ENCODE peak calls at places on chromosome 6, in five cellular contexts. One of them, this sample, is unnamed.

GRCh38 chr6:42394151-42394550 is 57.6 kb downstream of the TRERF1 start:
- DNase-seq in type B pancreatic cell: no peak
- DNase-seq in Calu3: no peak
- DNase-seq in A549: no peak
- DNase-seq in NCI-H345: no peak
- DNase-seq in this sample: no peak

GRCh38 chr6:143248359-143248758 is 187.7 kb downstream of the AIG1 start:
- DNase-seq in type B pancreatic cell: no peak
- DNase-seq in Calu3: no peak
- DNase-seq in A549: no peak
- DNase-seq in NCI-H345: no peak
- DNase-seq in this sample: no peak

GRCh38 chr6:11272491-11273192 is 40.2 kb upstream of the NEDD9 start:
- DNase-seq in type B pancreatic cell: no peak
- DNase-seq in Calu3: no peak
- DNase-seq in A549: peak; percentile 69
- DNase-seq in NCI-H345: peak; percentile 0
- DNase-seq in this sample: no peak

GRCh38 chr6:119322715-119323350 is 26.7 kb downstream of the MAN1A1 start:
- DNase-seq in type B pancreatic cell: no peak
- DNase-seq in Calu3: no peak
- DNase-seq in A549: no peak
- DNase-seq in NCI-H345: no peak
- DNase-seq in this sample: no peak

GRCh38 chr6:159089909-159090308 is 45.1 kb upstream of the TAGAP start:
- DNase-seq in type B pancreatic cell: no peak
- DNase-seq in Calu3: no peak
- DNase-seq in A549: no peak
- DNase-seq in NCI-H345: no peak
- DNase-seq in this sample: no peak

GRCh38 chr6:17086469-17086868 is 15.4 kb upstream of the STMND1 start:
- DNase-seq in type B pancreatic cell: no peak
- DNase-seq in Calu3: peak; percentile 66
- DNase-seq in A549: peak; percentile 66
- DNase-seq in NCI-H345: no peak
- DNase-seq in this sample: no peak

GRCh38 chr6:108260126-108260808 is 573 bp downstream of the SNX3 start:
- DNase-seq in type B pancreatic cell: peak; percentile 73
- DNase-seq in Calu3: peak; percentile 18
- DNase-seq in A549: peak; percentile 27
- DNase-seq in NCI-H345: peak; percentile 54
- DNase-seq in this sample: no peak

GRCh38 chr6:53359843-53360834 is 11.4 kb upstream of the ELOVL5 start:
- DNase-seq in type B pancreatic cell: no peak
- DNase-seq in Calu3: no peak
- DNase-seq in A549: peak; percentile 32
- DNase-seq in NCI-H345: no peak
- DNase-seq in this sample: no peak

GRCh38 chr6:7706269-7706668 is 19.6 kb upstream of the BMP6 start:
- DNase-seq in type B pancreatic cell: no peak
- DNase-seq in Calu3: no peak
- DNase-seq in A549: no peak
- DNase-seq in NCI-H345: no peak
- DNase-seq in this sample: no peak

GRCh38 chr6:13285705-13286104 is 42.6 kb downstream of the TBC1D7 start:
- DNase-seq in type B pancreatic cell: no peak
- DNase-seq in Calu3: no peak
- DNase-seq in A549: no peak
- DNase-seq in NCI-H345: no peak
- DNase-seq in this sample: no peak

GRCh38 chr6:16126881-16127280 is 2.0 kb upstream of the MYLIP start:
- DNase-seq in type B pancreatic cell: no peak
- DNase-seq in Calu3: no peak
- DNase-seq in A549: no peak
- DNase-seq in NCI-H345: no peak
- DNase-seq in this sample: no peak

GRCh38 chr6:98036344-98036743 is 753.3 kb upstream of the MMS22L start:
- DNase-seq in type B pancreatic cell: no peak
- DNase-seq in Calu3: no peak
- DNase-seq in A549: no peak
- DNase-seq in NCI-H345: no peak
- DNase-seq in this sample: no peak

GRCh38 chr6:38806833-38807232 is 91.7 kb downstream of the DNAH8 start:
- DNase-seq in type B pancreatic cell: no peak
- DNase-seq in Calu3: peak; percentile 47
- DNase-seq in A549: no peak
- DNase-seq in NCI-H345: no peak
- DNase-seq in this sample: no peak

GRCh38 chr6:68633654-68634502 is 1.2 kb upstream of the ADGRB3 start:
- DNase-seq in type B pancreatic cell: no peak
- DNase-seq in Calu3: no peak
- DNase-seq in A549: no peak
- DNase-seq in NCI-H345: no peak
- DNase-seq in this sample: no peak

GRCh38 chr6:137808191-137808590 is 58.9 kb upstream of the TNFAIP3 start:
- DNase-seq in type B pancreatic cell: no peak
- DNase-seq in Calu3: no peak
- DNase-seq in A549: peak; percentile 19
- DNase-seq in NCI-H345: no peak
- DNase-seq in this sample: no peak

GRCh38 chr6:79167931-79168694 is 66.4 kb downstream of the HMGN3 start:
- DNase-seq in type B pancreatic cell: no peak
- DNase-seq in Calu3: no peak
- DNase-seq in A549: no peak
- DNase-seq in NCI-H345: no peak
- DNase-seq in this sample: no peak

GRCh38 chr6:107786709-107787588 is 37.2 kb downstream of the SCML4 start:
- DNase-seq in type B pancreatic cell: no peak
- DNase-seq in Calu3: no peak
- DNase-seq in A549: no peak
- DNase-seq in NCI-H345: no peak
- DNase-seq in this sample: peak; percentile 48

GRCh38 chr6:23420659-23421350 is 705.2 kb upstream of the NRSN1 start:
- DNase-seq in type B pancreatic cell: no peak
- DNase-seq in Calu3: no peak
- DNase-seq in A549: no peak
- DNase-seq in NCI-H345: no peak
- DNase-seq in this sample: no peak

GRCh38 chr6:110589865-110590513 is 113.6 kb upstream of the SLC22A16 start:
- DNase-seq in type B pancreatic cell: no peak
- DNase-seq in Calu3: no peak
- DNase-seq in A549: no peak
- DNase-seq in NCI-H345: no peak
- DNase-seq in this sample: no peak

GRCh38 chr6:43578748-43579147 is 2.8 kb downstream of the POLH start:
- DNase-seq in type B pancreatic cell: no peak
- DNase-seq in Calu3: no peak
- DNase-seq in A549: no peak
- DNase-seq in NCI-H345: no peak
- DNase-seq in this sample: no peak

GRCh38 chr6:25013249-25013648 is 77.5 kb upstream of the RIPOR2 start:
- DNase-seq in type B pancreatic cell: no peak
- DNase-seq in Calu3: peak; percentile 33
- DNase-seq in A549: no peak
- DNase-seq in NCI-H345: no peak
- DNase-seq in this sample: no peak